ENCODE peak calls at places on chromosomes 7 and 10, in six cellular contexts. Q, T, Y, C, D and L are unnamed samples.

GRCh38 chr7:30264052-30264451 is 20.3 kb upstream of the ZNRF2 start:
- DNase-seq in Q (no peak), Y (no peak), T (no peak), C (no peak), D (no peak), L (no peak)

GRCh38 chr10:72796042-72796441 is 97.5 kb upstream of the OIT3 start:
- DNase-seq in C (no peak), D (no peak), T (peak; percentile 48), Y (peak; percentile 34), Q (no peak), L (no peak)

GRCh38 chr10:89428873-89429272 is 14.5 kb downstream of the IFIT5 start:
- DNase-seq in Y (no peak), T (no peak), C (no peak), Q (no peak), D (no peak), L (no peak)

GRCh38 chr7:74479961-74480829 is 26.5 kb downstream of the GTF2IRD1 start:
- DNase-seq in Q (peak; percentile 89), T (peak; percentile 85), D (peak; percentile 57), C (no peak), Y (peak; percentile 93), L (no peak)

GRCh38 chr10:93071177-93071472 is 2.6 kb upstream of the CYP26A1 start:
- DNase-seq in Y (no peak), D (no peak), C (no peak), T (no peak), Q (no peak), L (no peak)

GRCh38 chr7:5636914-5637313 is 144.5 kb downstream of the RNF216 start:
- DNase-seq in Q (no peak), C (peak; percentile 67), D (no peak), Y (peak; percentile 90), T (peak; percentile 93), L (no peak)

GRCh38 chr7:114703677-114704076 is 218.2 kb upstream of the MDFIC start:
- DNase-seq in T (peak; percentile 51), C (peak; percentile 13), Q (no peak), Y (peak; percentile 42), D (no peak), L (no peak)

GRCh38 chr10:97445722-97446639 is at the start of the genes EXOSC1 and ZDHHC16:
- DNase-seq in D (peak; percentile 98), T (peak; percentile 96), C (peak; percentile 91), Y (peak; percentile 97), Q (peak; percentile 85), L (peak; percentile 94)

GRCh38 chr7:148697256-148697841 is 1.4 kb upstream of the CUL1 start:
- DNase-seq in Q (peak; percentile 57), C (no peak), T (peak; percentile 77), D (no peak), Y (peak; percentile 63), L (no peak)

GRCh38 chr10:30553018-30553624 is 76.4 kb downstream of the LYZL2 start:
- DNase-seq in Q (no peak), T (peak; percentile 14), C (no peak), Y (no peak), D (no peak), L (no peak)

GRCh38 chr10:77090381-77091356 is 546.9 kb downstream of the KCNMA1 start:
- DNase-seq in Q (no peak), D (no peak), T (no peak), C (no peak), Y (no peak), L (no peak)

GRCh38 chr7:33550363-33550762 is 355.0 kb upstream of the BMPER start:
- DNase-seq in Y (no peak), T (no peak), Q (no peak), C (no peak), D (no peak), L (no peak)

GRCh38 chr7:92178928-92179373 is at the start of gene LRRD1:
- DNase-seq in C (no peak), D (peak; percentile 94), T (peak; percentile 84), Q (peak; percentile 5), Y (peak; percentile 73), L (peak; percentile 51)

GRCh38 chr10:84543077-84543476 is 214.7 kb downstream of the CCSER2 start:
- DNase-seq in D (no peak), T (no peak), Q (no peak), C (no peak), Y (no peak), L (no peak)

GRCh38 chr7:39248693-39249090 is 271.0 kb downstream of the POU6F2 start:
- DNase-seq in D (no peak), T (no peak), C (no peak), Y (no peak), Q (no peak), L (no peak)

GRCh38 chr7:66140924-66141323 is 26.3 kb downstream of the CRCP start:
- DNase-seq in C (no peak), D (no peak), Y (peak; percentile 84), T (peak; percentile 86), Q (peak; percentile 2), L (no peak)

GRCh38 chr10:19816420-19817250 is at the start of gene PLXDC2:
- DNase-seq in Q (peak; percentile 55), C (no peak), T (peak; percentile 59), Y (peak; percentile 36), D (peak; percentile 29), L (no peak)

GRCh38 chr7:27129729-27130539 is 623 bp downstream of the HOXA4 start:
- DNase-seq in D (no peak), Q (peak; percentile 83), C (no peak), T (no peak), Y (no peak), L (no peak)

GRCh38 chr10:99926925-99927718 is 82.6 kb downstream of the DNMBP start:
- DNase-seq in D (no peak), T (peak; percentile 72), Q (no peak), C (no peak), Y (peak; percentile 66), L (no peak)

GRCh38 chr7:98303906-98304305 is 22.4 kb downstream of the BRI3 start:
- DNase-seq in C (no peak), Y (no peak), Q (no peak), T (no peak), D (no peak), L (no peak)

GRCh38 chr10:45602836-45603235 is 69.7 kb downstream of the ZFAND4 start:
- DNase-seq in C (no peak), Q (no peak), D (no peak), Y (no peak), T (no peak), L (no peak)

GRCh38 chr10:129841590-129841989 is 122.5 kb downstream of the EBF3 start:
- DNase-seq in Y (no peak), D (no peak), T (no peak), C (no peak), Q (no peak), L (no peak)

GRCh38 chr7:29865526-29865925 is 59.2 kb downstream of the WIPF3 start:
- DNase-seq in Q (no peak), T (peak; percentile 88), D (no peak), C (peak; percentile 52), Y (peak; percentile 63), L (no peak)

GRCh38 chr10:24209421-24209770 is 458 bp downstream of the KIAA1217 start:
- DNase-seq in D (peak; percentile 50), Q (no peak), T (peak; percentile 23), C (no peak), Y (peak; percentile 44), L (no peak)

GRCh38 chr10:12679636-12680035 is 321.9 kb downstream of the CCDC3 start:
- DNase-seq in C (no peak), Q (no peak), T (no peak), Y (no peak), D (no peak), L (no peak)

GRCh38 chr7:47142169-47142866 is 439.6 kb downstream of the TNS3 start:
- DNase-seq in Q (no peak), Y (no peak), D (no peak), T (no peak), C (no peak), L (no peak)

GRCh38 chr10:380313-380955 is 245.2 kb downstream of the ZMYND11 start:
- DNase-seq in C (no peak), Y (peak; percentile 19), D (no peak), Q (no peak), T (no peak), L (no peak)

GRCh38 chr7:76509931-76510877 is at the start of gene UPK3B:
- DNase-seq in Q (no peak), Y (no peak), C (no peak), T (no peak), D (peak; percentile 30), L (no peak)

GRCh38 chr7:138208864-138209263 is 132.6 kb downstream of the AKR1D1 start:
- DNase-seq in C (no peak), Q (no peak), Y (no peak), T (no peak), D (no peak), L (no peak)

GRCh38 chr7:106766551-106766950 is 98.5 kb upstream of the PIK3CG start:
- DNase-seq in Q (no peak), T (no peak), C (no peak), D (no peak), Y (peak; percentile 20), L (no peak)

GRCh38 chr10:133260895-133261725 is 15.6 kb downstream of the ADAM8 start:
- DNase-seq in Q (peak; percentile 55), T (no peak), Y (no peak), D (peak; percentile 81), C (no peak), L (peak; percentile 86)

GRCh38 chr10:100978896-100979185 is 8.5 kb downstream of the MRPL43 start:
- DNase-seq in Q (no peak), D (no peak), T (no peak), Y (no peak), C (no peak), L (no peak)

GRCh38 chr10:60258429-60258797 is 131.3 kb downstream of the ANK3 start:
- DNase-seq in T (no peak), Q (peak; percentile 11), Y (no peak), C (no peak), D (no peak), L (no peak)

GRCh38 chr10:48451969-48452878 is 145.7 kb downstream of the MAPK8 start:
- DNase-seq in Y (no peak), D (no peak), T (no peak), Q (no peak), C (no peak), L (no peak)

GRCh38 chr10:112675560-112676083 is 228.6 kb downstream of the VTI1A start:
- DNase-seq in C (no peak), Y (no peak), D (no peak), T (no peak), Q (no peak), L (no peak)

GRCh38 chr7:151518105-151518780 is 1.5 kb downstream of the RHEB start:
- DNase-seq in T (peak; percentile 37), Y (peak; percentile 48), Q (peak; percentile 61), D (no peak), C (no peak), L (peak; percentile 21)

GRCh38 chr10:75319274-75319673 is 82.3 kb downstream of the ZNF503 start:
- DNase-seq in D (no peak), Y (no peak), Q (no peak), T (no peak), C (no peak), L (no peak)

GRCh38 chr10:132636358-132636757 is 98.8 kb downstream of the INPP5A start:
- DNase-seq in Q (no peak), T (no peak), D (no peak), C (no peak), Y (no peak), L (no peak)

GRCh38 chr7:36639826-36640225 is 84.5 kb downstream of the AOAH start:
- DNase-seq in T (no peak), Y (no peak), Q (no peak), D (no peak), C (no peak), L (no peak)

GRCh38 chr10:123558651-123559050 is 107.5 kb upstream of the GPR26 start:
- DNase-seq in Q (no peak), D (peak; percentile 34), Y (no peak), T (no peak), C (no peak), L (no peak)